ENCODE peak calls at places on chromosomes 7 and 10, in ten cellular contexts. One of them, this sample, is unnamed.

GRCh38 chr10:50508315-50509051 is 115.3 kb downstream of the SGMS1 start:
- DNase-seq in Right ventricle myocardium superior: no peak
- DNase-seq in non-pigmented ciliary epithelial cell: no peak
- DNase-seq in AG08396: no peak
- DNase-seq in stimulated activated CD4-positive, alpha-beta T cell treated with anti-CD3 and anti-CD28 coated beads, Interleukin-1b, Interleukin-23, amount 100 ng/mL, for 1 hour: no peak
- DNase-seq in upper lobe of right lung: no peak
- DNase-seq in dorsolateral prefrontal cortex: no peak
- DNase-seq in right cardiac atrium: no peak
- DNase-seq in neuronal stem cell: no peak
- DNase-seq in GM03348: no peak
- DNase-seq in this sample: no peak

GRCh38 chr7:131061158-131061557 is 266.5 kb upstream of the MKLN1 start:
- DNase-seq in Right ventricle myocardium superior: no peak
- DNase-seq in non-pigmented ciliary epithelial cell: no peak
- DNase-seq in AG08396: no peak
- DNase-seq in stimulated activated CD4-positive, alpha-beta T cell treated with anti-CD3 and anti-CD28 coated beads, Interleukin-1b, Interleukin-23, amount 100 ng/mL, for 1 hour: no peak
- DNase-seq in upper lobe of right lung: no peak
- DNase-seq in dorsolateral prefrontal cortex: no peak
- DNase-seq in right cardiac atrium: no peak
- DNase-seq in neuronal stem cell: no peak
- DNase-seq in GM03348: no peak
- DNase-seq in this sample: no peak

GRCh38 chr10:55629792-55630490 is 731.1 kb downstream of the ZWINT start:
- DNase-seq in Right ventricle myocardium superior: peak; percentile 42
- DNase-seq in non-pigmented ciliary epithelial cell: no peak
- DNase-seq in AG08396: no peak
- DNase-seq in stimulated activated CD4-positive, alpha-beta T cell treated with anti-CD3 and anti-CD28 coated beads, Interleukin-1b, Interleukin-23, amount 100 ng/mL, for 1 hour: no peak
- DNase-seq in upper lobe of right lung: peak; percentile 64
- DNase-seq in dorsolateral prefrontal cortex: peak; percentile 19
- DNase-seq in right cardiac atrium: peak; percentile 42
- DNase-seq in neuronal stem cell: peak; percentile 59
- DNase-seq in GM03348: peak; percentile 34
- DNase-seq in this sample: no peak

GRCh38 chr10:101769541-101770180 is 6.3 kb downstream of the FGF8 start:
- DNase-seq in Right ventricle myocardium superior: no peak
- DNase-seq in non-pigmented ciliary epithelial cell: no peak
- DNase-seq in AG08396: peak; percentile 8
- DNase-seq in stimulated activated CD4-positive, alpha-beta T cell treated with anti-CD3 and anti-CD28 coated beads, Interleukin-1b, Interleukin-23, amount 100 ng/mL, for 1 hour: no peak
- DNase-seq in upper lobe of right lung: no peak
- DNase-seq in dorsolateral prefrontal cortex: no peak
- DNase-seq in right cardiac atrium: no peak
- DNase-seq in neuronal stem cell: no peak
- DNase-seq in GM03348: no peak
- DNase-seq in this sample: no peak

GRCh38 chr10:24503627-24504320 is 219.9 kb downstream of the ARHGAP21 start:
- DNase-seq in Right ventricle myocardium superior: no peak
- DNase-seq in non-pigmented ciliary epithelial cell: peak; percentile 23
- DNase-seq in AG08396: peak; percentile 71
- DNase-seq in stimulated activated CD4-positive, alpha-beta T cell treated with anti-CD3 and anti-CD28 coated beads, Interleukin-1b, Interleukin-23, amount 100 ng/mL, for 1 hour: no peak
- DNase-seq in upper lobe of right lung: no peak
- DNase-seq in dorsolateral prefrontal cortex: no peak
- DNase-seq in right cardiac atrium: no peak
- DNase-seq in neuronal stem cell: peak; percentile 37
- DNase-seq in GM03348: peak; percentile 58
- DNase-seq in this sample: no peak

GRCh38 chr7:94907026-94907419 is 371 bp upstream of the PPP1R9A start:
- DNase-seq in Right ventricle myocardium superior: no peak
- DNase-seq in non-pigmented ciliary epithelial cell: no peak
- DNase-seq in AG08396: no peak
- DNase-seq in stimulated activated CD4-positive, alpha-beta T cell treated with anti-CD3 and anti-CD28 coated beads, Interleukin-1b, Interleukin-23, amount 100 ng/mL, for 1 hour: no peak
- DNase-seq in upper lobe of right lung: no peak
- DNase-seq in dorsolateral prefrontal cortex: no peak
- DNase-seq in right cardiac atrium: no peak
- DNase-seq in neuronal stem cell: no peak
- DNase-seq in GM03348: no peak
- DNase-seq in this sample: no peak

GRCh38 chr10:3090914-3091313 is 23.6 kb downstream of the PFKP start:
- DNase-seq in Right ventricle myocardium superior: peak; percentile 74
- DNase-seq in non-pigmented ciliary epithelial cell: no peak
- DNase-seq in AG08396: peak; percentile 49
- DNase-seq in stimulated activated CD4-positive, alpha-beta T cell treated with anti-CD3 and anti-CD28 coated beads, Interleukin-1b, Interleukin-23, amount 100 ng/mL, for 1 hour: no peak
- DNase-seq in upper lobe of right lung: peak; percentile 78
- DNase-seq in dorsolateral prefrontal cortex: no peak
- DNase-seq in right cardiac atrium: no peak
- DNase-seq in neuronal stem cell: no peak
- DNase-seq in GM03348: peak; percentile 51
- DNase-seq in this sample: no peak

GRCh38 chr10:27157150-27157549 is 2.0 kb downstream of the MASTL start:
- DNase-seq in Right ventricle myocardium superior: no peak
- DNase-seq in non-pigmented ciliary epithelial cell: no peak
- DNase-seq in AG08396: no peak
- DNase-seq in stimulated activated CD4-positive, alpha-beta T cell treated with anti-CD3 and anti-CD28 coated beads, Interleukin-1b, Interleukin-23, amount 100 ng/mL, for 1 hour: no peak
- DNase-seq in upper lobe of right lung: no peak
- DNase-seq in dorsolateral prefrontal cortex: no peak
- DNase-seq in right cardiac atrium: no peak
- DNase-seq in neuronal stem cell: no peak
- DNase-seq in GM03348: no peak
- DNase-seq in this sample: no peak

GRCh38 chr10:3339531-3339950 is 167.0 kb upstream of the PITRM1 start:
- DNase-seq in Right ventricle myocardium superior: no peak
- DNase-seq in non-pigmented ciliary epithelial cell: peak; percentile 19
- DNase-seq in AG08396: no peak
- DNase-seq in stimulated activated CD4-positive, alpha-beta T cell treated with anti-CD3 and anti-CD28 coated beads, Interleukin-1b, Interleukin-23, amount 100 ng/mL, for 1 hour: no peak
- DNase-seq in upper lobe of right lung: no peak
- DNase-seq in dorsolateral prefrontal cortex: no peak
- DNase-seq in right cardiac atrium: no peak
- DNase-seq in neuronal stem cell: no peak
- DNase-seq in GM03348: no peak
- DNase-seq in this sample: no peak

GRCh38 chr7:135232087-135232486 is 1.6 kb upstream of the STRA8 start:
- DNase-seq in Right ventricle myocardium superior: no peak
- DNase-seq in non-pigmented ciliary epithelial cell: no peak
- DNase-seq in AG08396: no peak
- DNase-seq in stimulated activated CD4-positive, alpha-beta T cell treated with anti-CD3 and anti-CD28 coated beads, Interleukin-1b, Interleukin-23, amount 100 ng/mL, for 1 hour: no peak
- DNase-seq in upper lobe of right lung: no peak
- DNase-seq in dorsolateral prefrontal cortex: no peak
- DNase-seq in right cardiac atrium: no peak
- DNase-seq in neuronal stem cell: no peak
- DNase-seq in GM03348: no peak
- DNase-seq in this sample: no peak

This sample was measured in caudate nucleus.